ENCODE peak calls at places on chromosomes 5 and 9, in six cellular contexts. X, T, S, N, Y and M are unnamed samples.

GRCh38 chr9:7094052-7094451 is 336.3 kb downstream of the KDM4C start:
- DNase-seq in S (no peak), X (peak), T (no peak), N (no peak), Y (no peak), M (no peak)

GRCh38 chr9:121281614-121282291 is 13.8 kb downstream of the GSN start:
- DNase-seq in N (no peak), T (no peak), S (peak), X (peak), Y (no peak), M (no peak)

GRCh38 chr5:50744761-50745160 is 78.3 kb downstream of the PARP8 start:
- DNase-seq in T (peak), N (no peak), S (no peak), Y (no peak), X (peak), M (no peak)

GRCh38 chr5:54895816-54896341 is 89.5 kb downstream of the ESM1 start:
- DNase-seq in S (peak), X (peak), N (no peak), Y (no peak), T (peak), M (no peak)

GRCh38 chr5:1444361-1445189 is 665 bp downstream of the SLC6A3 start:
- DNase-seq in N (no peak), X (no peak), Y (no peak), T (no peak), S (no peak), M (no peak)

GRCh38 chr5:143044265-143044664 is 274.1 kb downstream of the ARHGAP26 start:
- DNase-seq in Y (no peak), S (no peak), X (no peak), N (no peak), T (no peak), M (no peak)

GRCh38 chr5:153974131-153974812 is 64.4 kb downstream of the FAM114A2 start:
- DNase-seq in Y (no peak), T (no peak), X (peak), S (no peak), N (peak), M (peak)

GRCh38 chr9:85038061-85038460 is 368.5 kb downstream of the NTRK2 start:
- DNase-seq in N (no peak), Y (no peak), S (no peak), X (no peak), T (no peak), M (no peak)

GRCh38 chr9:91207481-91207888 is 154.2 kb downstream of the AUH start:
- DNase-seq in X (peak), S (no peak), Y (no peak), N (no peak), T (peak), M (no peak)

GRCh38 chr5:93609756-93610155 is 26.7 kb downstream of the NR2F1 start:
- DNase-seq in T (no peak), N (no peak), S (no peak), Y (no peak), X (no peak), M (no peak)

GRCh38 chr5:9742848-9743247 is 112.7 kb upstream of the TAS2R1 start:
- DNase-seq in S (no peak), N (no peak), T (no peak), Y (no peak), X (no peak), M (no peak)

GRCh38 chr9:128244443-128245226 is 31.2 kb downstream of the GOLGA2 start:
- DNase-seq in T (no peak), Y (no peak), X (peak), N (no peak), S (no peak), M (no peak)

GRCh38 chr9:91065231-91066041 is 263.8 kb downstream of the SYK start:
- DNase-seq in X (no peak), Y (no peak), S (no peak), N (no peak), T (no peak), M (no peak)

GRCh38 chr9:95268681-95269080 is 48.8 kb downstream of the FANCC start:
- DNase-seq in S (peak), Y (no peak), T (no peak), N (no peak), X (peak), M (no peak)

GRCh38 chr5:146519554-146519953 is 3.6 kb upstream of the GPR151 start:
- DNase-seq in N (no peak), T (no peak), Y (no peak), X (no peak), S (no peak), M (no peak)